ENCODE peak calls at places on chromosomes 12 and 14, in six cellular contexts. Y is HFF-Myc, O is HCEC 1CT, V is H54, J is nucleus accumbens, D is A673. S is an unnamed sample.

GRCh38 chr14:59301354-59301753 is 112.9 kb downstream of the DAAM1 start:
- DNase-seq in Y (no peak), O (no peak), V (no peak), J (no peak), D (no peak), S (peak; percentile 47)

GRCh38 chr12:85733984-85734383 is 102.2 kb downstream of the RASSF9 start:
- DNase-seq in Y (no peak), O (peak; percentile 11), V (no peak), J (no peak), D (no peak), S (no peak)

GRCh38 chr12:98644433-98644711 is 216 bp downstream of the IKBIP start:
- DNase-seq in Y (no peak), O (no peak), V (peak; percentile 29), J (no peak), D (no peak), S (no peak)

GRCh38 chr12:43786899-43787693 is 19.0 kb downstream of the TWF1 start:
- DNase-seq in Y (no peak), O (peak; percentile 59), V (no peak), J (no peak), D (no peak), S (no peak)

GRCh38 chr14:69314327-69314726 is 54.4 kb downstream of the GALNT16 start:
- DNase-seq in Y (no peak), O (no peak), V (no peak), J (no peak), D (no peak), S (no peak)

GRCh38 chr14:31229638-31230229 is 22.1 kb upstream of the HECTD1 start:
- DNase-seq in Y (no peak), O (peak; percentile 97), V (peak; percentile 68), J (no peak), D (peak; percentile 69), S (no peak)

GRCh38 chr12:78194448-78194847 is 363.8 kb downstream of the NAV3 start:
- DNase-seq in Y (peak; percentile 69), O (peak; percentile 99), V (no peak), J (no peak), D (no peak), S (no peak)

GRCh38 chr12:105107176-105107496 is 395 bp upstream of the WASHC4 start:
- DNase-seq in Y (no peak), O (no peak), V (no peak), J (no peak), D (no peak), S (no peak)

S was measured in activated CD4-positive, alpha-beta memory T cell treated with anti-CD3 and anti-CD28 coated beads for 36 hours.